ENCODE peak calls at places on chromosomes 11 and 22, in six cellular contexts. M, B, V, H, W and C are unnamed samples.

GRCh38 chr11:57471496-57471895 is 11.2 kb downstream of the RTN4RL2 start:
- DNase-seq in M (no peak), V (no peak), H (no peak), W (no peak), B (no peak), C (no peak)

GRCh38 chr11:72328366-72329224 is 84.6 kb upstream of the PHOX2A start:
- DNase-seq in W (no peak), H (peak; percentile 42), V (no peak), M (no peak), B (no peak), C (no peak)

GRCh38 chr11:2578934-2579280 is 120.9 kb downstream of the KCNQ1OT1 start:
- DNase-seq in H (no peak), M (no peak), B (no peak), V (peak; percentile 7), W (no peak), C (no peak)

GRCh38 chr22:49996532-49997220 is 15.9 kb downstream of the IL17REL start:
- DNase-seq in V (no peak), H (no peak), B (no peak), M (no peak), W (no peak), C (no peak)

GRCh38 chr11:31977343-31977742 is 113.5 kb upstream of the RCN1 start:
- DNase-seq in H (no peak), M (no peak), B (no peak), W (no peak), V (no peak), C (no peak)

GRCh38 chr11:27012254-27012921 is 18.5 kb downstream of the FIBIN start:
- DNase-seq in B (peak; percentile 19), H (peak; percentile 88), W (no peak), M (no peak), V (no peak), C (no peak)

GRCh38 chr11:13984616-13985474 is 22.3 kb downstream of the SPON1 start:
- DNase-seq in V (no peak), M (no peak), H (peak; percentile 95), B (peak; percentile 31), W (no peak), C (no peak)

GRCh38 chr11:87290304-87290922 is 252.7 kb downstream of the TMEM135 start:
- DNase-seq in H (peak; percentile 64), W (no peak), M (no peak), B (peak; percentile 50), V (no peak), C (peak; percentile 56)

GRCh38 chr11:86395061-86395551 is 20.4 kb downstream of the CCDC81 start:
- DNase-seq in B (no peak), H (peak; percentile 34), M (no peak), W (no peak), V (no peak), C (no peak)

GRCh38 chr11:35248558-35249323 is 109.8 kb downstream of the CD44 start:
- DNase-seq in W (no peak), V (no peak), B (no peak), M (no peak), H (no peak), C (no peak)

GRCh38 chr11:32435511-32435946 is at the start of gene WT1:
- DNase-seq in M (no peak), B (peak; percentile 31), V (no peak), W (peak; percentile 66), H (no peak), C (no peak)

GRCh38 chr22:38760477-38761201 is 4.8 kb upstream of the SUN2 start:
- DNase-seq in W (no peak), M (no peak), B (no peak), V (no peak), H (peak; percentile 43), C (no peak)

GRCh38 chr11:126997196-126997595 is 3.4 kb downstream of the KIRREL3 start:
- DNase-seq in H (peak; percentile 23), W (no peak), M (no peak), B (no peak), V (no peak), C (no peak)

GRCh38 chr11:44261800-44262591 is 47.9 kb downstream of the ALX4 start:
- DNase-seq in V (no peak), B (no peak), M (no peak), W (no peak), H (no peak), C (no peak)

GRCh38 chr11:76207642-76208378 is 1.5 kb upstream of the WNT11 start:
- DNase-seq in H (peak; percentile 57), M (peak; percentile 52), V (peak; percentile 67), B (peak; percentile 94), W (peak; percentile 81), C (peak; percentile 78)

GRCh38 chr11:123046473-123047264 is 15.3 kb downstream of the HSPA8 start:
- DNase-seq in B (no peak), M (no peak), H (no peak), W (no peak), V (no peak), C (no peak)

GRCh38 chr22:24177045-24177444 is 4.2 kb upstream of the SUSD2 start:
- DNase-seq in V (no peak), H (no peak), W (no peak), B (no peak), M (no peak), C (no peak)

GRCh38 chr11:101862410-101863233 is 52.2 kb upstream of the CEP126 start:
- DNase-seq in W (no peak), V (no peak), B (peak; percentile 15), M (no peak), H (peak; percentile 79), C (no peak)

GRCh38 chr11:10459029-10459970 is 4.2 kb downstream of the AMPD3 start:
- DNase-seq in M (no peak), V (no peak), B (no peak), W (no peak), H (no peak), C (peak; percentile 89)

GRCh38 chr11:69302447-69302846 is 8.5 kb downstream of the MYEOV start:
- DNase-seq in W (no peak), M (no peak), H (no peak), V (no peak), B (no peak), C (no peak)

GRCh38 chr11:86511086-86511551 is 136.4 kb downstream of the CCDC81 start:
- DNase-seq in W (no peak), V (no peak), B (no peak), H (peak; percentile 79), M (no peak), C (no peak)

GRCh38 chr22:28935140-28935539 is 51.8 kb downstream of the ZNRF3 start:
- DNase-seq in H (no peak), B (no peak), W (no peak), M (no peak), V (no peak), C (no peak)

GRCh38 chr22:28934026-28934425 is 50.7 kb downstream of the ZNRF3 start:
- DNase-seq in W (no peak), V (no peak), H (no peak), M (no peak), B (no peak), C (no peak)

GRCh38 chr22:28937206-28938025 is 54.0 kb downstream of the ZNRF3 start:
- DNase-seq in W (no peak), H (no peak), V (no peak), B (no peak), M (no peak), C (no peak)

GRCh38 chr22:28936200-28936599 is 52.8 kb downstream of the ZNRF3 start:
- DNase-seq in M (no peak), W (no peak), V (no peak), B (no peak), H (no peak), C (no peak)

GRCh38 chr22:28935713-28936112 is 52.3 kb downstream of the ZNRF3 start:
- DNase-seq in V (no peak), H (no peak), B (no peak), M (no peak), W (no peak), C (no peak)
- TF ChIP-seq CTCF in V (no peak), H (no peak), B (peak; percentile 37), M (no peak), W (no peak), C (peak; percentile 39)

DNA sequence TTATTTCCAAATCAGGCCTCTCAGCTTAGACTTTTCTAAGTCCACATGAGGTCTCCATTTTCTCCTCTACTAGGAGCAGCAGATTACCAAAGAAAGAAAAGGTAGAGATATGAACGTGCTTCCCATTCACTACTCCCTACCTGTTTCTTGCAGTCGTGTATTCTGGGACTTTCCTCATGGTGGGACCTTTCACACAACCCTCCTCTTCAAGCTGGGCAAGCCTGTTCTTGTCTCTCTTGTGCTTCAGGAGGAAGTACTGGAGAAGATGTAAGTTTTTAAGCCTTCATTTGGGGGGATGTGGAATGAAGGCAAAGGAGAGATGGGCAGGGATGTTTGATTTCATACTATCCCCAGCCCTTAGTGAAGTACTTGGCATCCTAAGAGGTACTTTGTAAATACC is 128.8 kb upstream of the SESN3 start:
- DNase-seq in B (no peak), M (no peak), V (no peak), W (no peak), H (no peak), C (no peak)
- H3K4me3 ChIP-seq in B (no peak overlapping the region), M (no peak overlapping the region), V (no peak overlapping the region), W (no peak overlapping the region), H (no peak overlapping the region), C (no peak overlapping the region)

DNA sequence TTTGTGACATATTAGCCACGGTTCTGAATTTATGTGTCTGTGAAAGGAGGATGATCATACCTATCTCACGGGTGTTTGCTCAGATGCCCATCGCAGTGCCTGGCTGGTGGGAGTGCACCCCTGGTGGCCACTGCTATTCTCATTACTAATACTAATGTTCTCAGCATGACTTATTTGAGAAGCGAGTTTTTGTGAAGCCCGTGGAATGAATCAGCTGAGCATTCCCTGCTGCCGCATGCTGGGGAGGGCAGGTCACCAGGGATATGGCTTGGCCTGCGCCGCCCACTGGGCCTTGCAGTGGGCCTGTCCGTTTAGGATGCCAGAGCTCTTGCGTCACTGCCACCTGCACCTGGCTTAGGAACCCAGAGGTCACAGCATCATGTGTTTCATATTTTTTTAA is 16.8 kb downstream of the CTTN start:
- DNase-seq in W (no peak), V (no peak), B (no peak), H (peak; percentile 96), M (no peak), C (no peak)
- TF ChIP-seq CTCF in W (peak; percentile 11), V (no peak), B (peak; percentile 51), H (peak; percentile 73), M (peak; percentile 15), C (no peak)

DNA sequence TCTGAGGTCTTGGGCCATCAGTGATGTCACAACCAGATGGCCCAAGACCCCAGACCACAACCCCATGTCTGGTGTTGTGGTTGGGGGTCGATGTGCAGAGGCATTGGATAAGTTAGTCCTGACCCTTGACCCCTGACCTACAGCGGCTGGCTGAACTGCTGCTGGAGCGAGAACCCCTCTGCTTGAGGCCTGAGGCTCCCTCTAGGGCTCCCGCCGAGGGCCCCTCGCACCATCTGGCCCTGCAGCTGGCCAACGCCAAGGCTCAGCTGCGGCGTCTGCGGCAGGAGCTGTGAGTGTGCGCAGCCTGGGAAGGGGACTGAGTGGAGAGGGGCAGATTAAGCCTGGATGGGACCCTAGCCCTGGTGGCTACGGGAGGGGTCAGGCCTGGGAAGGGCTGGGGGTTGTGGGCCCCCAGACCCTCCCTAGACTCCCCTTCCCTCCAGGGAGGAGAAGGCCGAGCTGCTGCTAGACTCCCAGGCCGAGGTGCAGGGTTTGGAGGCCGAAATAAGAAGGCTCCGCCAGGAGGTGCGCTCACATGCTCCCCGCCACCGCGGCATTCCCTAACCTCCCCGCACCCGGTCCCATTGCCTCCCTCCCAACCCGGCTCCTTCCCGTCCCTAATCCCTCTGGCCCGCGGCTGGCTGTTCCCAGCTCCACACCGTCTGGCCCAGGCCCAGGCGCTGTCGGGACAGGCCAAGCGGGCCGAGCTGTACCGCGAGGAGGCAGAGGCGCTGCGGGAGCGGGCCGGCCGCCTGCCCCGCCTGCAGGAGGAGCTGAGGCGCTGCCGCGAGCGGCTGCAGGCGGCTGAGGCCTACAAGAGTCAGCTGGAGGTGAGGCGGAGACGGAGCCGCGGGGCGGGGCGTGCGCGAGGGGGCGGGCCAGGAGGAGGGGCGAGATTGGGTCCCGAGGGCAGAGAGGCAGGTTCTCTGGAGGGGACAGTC is 2.1 kb downstream of the CCDC88B start:
- DNase-seq in W (peak; percentile 91), V (peak; percentile 72), M (peak; percentile 88), H (peak; percentile 81), B (peak; percentile 56), C (peak; percentile 90)
- H3K4me3 ChIP-seq in W (peak overlapping the region; percentile 61), V (peak overlapping the region; percentile 46), M (peak overlapping the region; percentile 44), H (peak overlapping the region; percentile 45), B (no peak overlapping the region), C (peak overlapping the region; percentile 25)